ENCODE peak calls at places on chromosomes 6 and 20, in six cellular contexts. T, J, K, G, Z and U are unnamed samples.

GRCh38 chr6:85360794-85361642 is 88.9 kb upstream of the NT5E start:
- DNase-seq in T (no peak), J (peak), K (peak), G (no peak), Z (no peak), U (peak)

GRCh38 chr6:142735182-142735581 is 209.8 kb downstream of the HIVEP2 start:
- DNase-seq in T (no peak), J (peak), K (no peak), G (no peak), Z (no peak), U (peak)

GRCh38 chr6:153090241-153090930 is 40.7 kb downstream of the RGS17 start:
- DNase-seq in T (no peak), J (peak), K (peak), G (no peak), Z (no peak), U (peak)

GRCh38 chr20:10715035-10715434 is 41.2 kb upstream of the JAG1 start:
- DNase-seq in T (no peak), J (peak), K (peak), G (no peak), Z (no peak), U (peak)

GRCh38 chr20:24767623-24768100 is 181.4 kb upstream of the CST7 start:
- DNase-seq in T (no peak), J (no peak), K (no peak), G (no peak), Z (no peak), U (no peak)

GRCh38 chr6:143127941-143128340 is 67.3 kb downstream of the AIG1 start:
- DNase-seq in T (no peak), J (no peak), K (no peak), G (no peak), Z (no peak), U (no peak)

GRCh38 chr6:4788953-4789584 is 12.9 kb downstream of the CDYL start:
- DNase-seq in T (no peak), J (no peak), K (no peak), G (no peak), Z (no peak), U (no peak)

GRCh38 chr6:110703906-110704594 is 111.2 kb downstream of the CDK19 start:
- DNase-seq in T (no peak), J (no peak), K (peak), G (no peak), Z (no peak), U (peak)

GRCh38 chr6:159117541-159117940 is 51.7 kb upstream of the FNDC1 start:
- DNase-seq in T (no peak), J (no peak), K (peak), G (no peak), Z (no peak), U (no peak)

GRCh38 chr6:164502838-164503237 is 806.6 kb downstream of the C6orf118 start:
- DNase-seq in T (no peak), J (no peak), K (no peak), G (peak), Z (no peak), U (no peak)

GRCh38 chr20:31707994-31708744 is 14.5 kb downstream of the BCL2L1 start:
- DNase-seq in T (no peak), J (no peak), K (no peak), G (no peak), Z (no peak), U (no peak)

GRCh38 chr6:142153230-142153629 is 6.2 kb downstream of the VTA1 start:
- DNase-seq in T (no peak), J (no peak), K (no peak), G (no peak), Z (no peak), U (no peak)

GRCh38 chr6:169813969-169814368 is 62.5 kb downstream of the ERMARD start:
- DNase-seq in T (no peak), J (no peak), K (no peak), G (no peak), Z (no peak), U (no peak)

GRCh38 chr20:60272790-60273189 is 314.6 kb downstream of the CDH26 start:
- DNase-seq in T (no peak), J (no peak), K (no peak), G (no peak), Z (no peak), U (no peak)

GRCh38 chr6:46221221-46221793 is 50.5 kb upstream of the ENPP5 start:
- DNase-seq in T (no peak), J (peak), K (peak), G (peak), Z (peak), U (peak)

GRCh38 chr6:140846518-140847277 is 1286.0 kb upstream of the GJE1 start:
- DNase-seq in T (no peak), J (peak), K (peak), G (no peak), Z (no peak), U (peak)

GRCh38 chr6:84411060-84411629 is 183.7 kb upstream of the CEP162 start:
- DNase-seq in T (no peak), J (peak), K (peak), G (no peak), Z (no peak), U (peak)

GRCh38 chr6:44650947-44651346 is 263.4 kb downstream of the CDC5L start:
- DNase-seq in T (no peak), J (peak), K (peak), G (no peak), Z (no peak), U (no peak)

GRCh38 chr6:37209461-37210205 is 39.7 kb downstream of the PIM1 start:
- DNase-seq in T (no peak), J (no peak), K (no peak), G (no peak), Z (no peak), U (no peak)

GRCh38 chr6:111057074-111057752 is 30.1 kb upstream of the SLC16A10 start:
- DNase-seq in T (no peak), J (peak), K (peak), G (no peak), Z (peak), U (peak)

GRCh38 chr6:73873081-73873480 is 177.1 kb downstream of the CD109 start:
- DNase-seq in T (no peak), J (peak), K (peak), G (no peak), Z (no peak), U (peak)

GRCh38 chr6:34484899-34485298 is 19.0 kb downstream of the PACSIN1 start:
- DNase-seq in T (no peak), J (no peak), K (no peak), G (peak), Z (no peak), U (no peak)

GRCh38 chr6:110581682-110582081 is 105.3 kb upstream of the SLC22A16 start:
- DNase-seq in T (no peak), J (no peak), K (peak), G (no peak), Z (no peak), U (no peak)

GRCh38 chr6:105596284-105596755 is 193.4 kb upstream of the PREP start:
- DNase-seq in T (no peak), J (peak), K (peak), G (no peak), Z (no peak), U (peak)

GRCh38 chr20:59178983-59179595 is 15.5 kb downstream of the ZNF831 start:
- DNase-seq in T (no peak), J (no peak), K (no peak), G (no peak), Z (no peak), U (no peak)

GRCh38 chr6:148807784-148808183 is 61.0 kb downstream of the UST start:
- DNase-seq in T (no peak), J (no peak), K (no peak), G (no peak), Z (no peak), U (no peak)

GRCh38 chr6:150235218-150235617 is 92.4 kb downstream of the PPP1R14C start:
- DNase-seq in T (no peak), J (no peak), K (no peak), G (no peak), Z (no peak), U (no peak)

GRCh38 chr20:325889-326644 is 715 bp downstream of the SOX12 start:
- DNase-seq in T (no peak), J (peak), K (peak), G (no peak), Z (peak), U (peak)

GRCh38 chr6:163405412-163406309 is 8.9 kb upstream of the QKI start:
- DNase-seq in T (no peak), J (no peak), K (peak), G (no peak), Z (no peak), U (peak)

DNA sequence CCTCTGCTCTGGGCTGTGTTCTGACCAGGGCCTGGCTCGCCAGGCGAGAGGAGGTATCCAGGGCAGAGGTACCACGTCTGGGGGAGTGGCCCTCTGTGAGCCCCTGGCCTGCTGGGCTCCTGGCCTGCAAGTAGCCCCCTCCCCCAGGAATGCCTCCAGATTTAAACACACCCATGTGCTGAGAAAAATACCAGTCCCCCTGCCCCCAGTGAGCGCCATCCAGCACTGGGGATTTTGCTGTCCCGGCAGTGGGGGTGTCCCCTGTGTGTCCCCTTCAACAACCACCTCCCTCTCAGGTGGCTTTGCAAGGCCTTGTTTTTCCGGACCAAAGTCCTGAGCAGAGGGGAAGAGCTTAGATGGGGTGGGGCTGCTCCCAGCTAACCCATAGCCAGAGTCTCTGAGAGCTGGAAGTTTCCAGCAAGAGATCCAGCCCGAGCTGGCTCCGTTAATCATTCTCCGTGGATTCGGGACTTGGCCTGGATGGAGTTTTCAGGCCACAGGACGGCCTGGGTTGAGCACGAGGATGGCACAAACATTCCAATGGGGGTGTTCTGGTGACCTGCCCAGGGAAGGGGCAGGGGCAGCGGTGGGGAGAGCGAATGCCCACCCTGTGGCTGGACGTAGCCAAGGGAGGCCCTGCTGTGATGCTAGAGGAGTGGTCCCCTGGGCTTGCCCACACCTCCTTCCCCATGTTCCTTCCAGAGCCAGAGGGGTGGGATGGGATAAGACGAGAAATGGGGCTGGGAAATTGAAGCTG is 29.0 kb downstream of the PCK1 start:
- DNase-seq in T (no peak), J (no peak), K (no peak), G (no peak), Z (no peak), U (no peak)
- H3K9ac ChIP-seq in T (no peak), J (no peak), K (no peak), G (no peak), Z (no peak), U (no peak)

DNA sequence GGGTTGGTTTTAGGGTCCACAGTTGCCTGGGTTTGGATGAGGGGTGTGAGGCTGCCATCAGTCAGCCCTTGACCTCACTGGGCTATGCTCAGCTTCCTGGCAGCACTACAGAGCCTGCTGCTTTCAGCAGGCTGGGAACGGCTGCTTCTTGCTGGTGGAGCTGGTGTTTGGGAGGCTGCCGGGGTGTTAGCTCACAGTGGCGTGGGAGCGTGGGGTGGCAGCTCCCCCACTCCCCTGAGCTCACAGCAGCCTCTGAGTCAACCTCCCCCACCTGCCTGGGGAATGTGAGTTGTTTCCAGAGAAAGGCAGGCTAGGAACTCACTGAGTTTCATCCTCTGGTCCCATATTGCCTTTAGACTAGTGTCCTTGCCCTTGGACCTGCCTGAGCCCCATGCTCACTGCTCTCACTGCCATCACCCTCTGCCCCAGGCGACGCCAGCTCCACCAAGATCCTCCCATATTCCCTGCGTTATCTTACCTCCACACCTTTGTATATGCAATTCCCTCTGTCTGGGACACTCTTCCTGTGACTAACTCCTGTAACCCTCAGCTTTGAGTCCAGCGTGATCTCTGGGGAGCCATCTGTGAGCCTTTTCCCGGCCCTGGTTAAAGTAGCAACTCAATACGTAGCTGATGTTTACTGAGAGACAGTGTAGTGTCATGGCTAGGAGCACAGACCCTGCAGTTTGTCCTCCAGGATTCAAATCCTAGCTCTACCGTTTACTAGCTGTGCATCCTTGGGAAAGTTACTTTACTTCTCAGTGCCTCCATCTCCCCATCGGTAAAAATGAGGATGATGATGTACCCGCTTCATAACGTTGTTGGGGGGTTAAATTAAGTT is 34.8 kb downstream of the PPP1R16B start:
- DNase-seq in T (no peak), J (no peak), K (peak), G (no peak), Z (no peak), U (no peak)
- H3K4me3 ChIP-seq in T (no peak), J (no peak), K (no peak), G (no peak), Z (no peak), U (no peak)

DNA sequence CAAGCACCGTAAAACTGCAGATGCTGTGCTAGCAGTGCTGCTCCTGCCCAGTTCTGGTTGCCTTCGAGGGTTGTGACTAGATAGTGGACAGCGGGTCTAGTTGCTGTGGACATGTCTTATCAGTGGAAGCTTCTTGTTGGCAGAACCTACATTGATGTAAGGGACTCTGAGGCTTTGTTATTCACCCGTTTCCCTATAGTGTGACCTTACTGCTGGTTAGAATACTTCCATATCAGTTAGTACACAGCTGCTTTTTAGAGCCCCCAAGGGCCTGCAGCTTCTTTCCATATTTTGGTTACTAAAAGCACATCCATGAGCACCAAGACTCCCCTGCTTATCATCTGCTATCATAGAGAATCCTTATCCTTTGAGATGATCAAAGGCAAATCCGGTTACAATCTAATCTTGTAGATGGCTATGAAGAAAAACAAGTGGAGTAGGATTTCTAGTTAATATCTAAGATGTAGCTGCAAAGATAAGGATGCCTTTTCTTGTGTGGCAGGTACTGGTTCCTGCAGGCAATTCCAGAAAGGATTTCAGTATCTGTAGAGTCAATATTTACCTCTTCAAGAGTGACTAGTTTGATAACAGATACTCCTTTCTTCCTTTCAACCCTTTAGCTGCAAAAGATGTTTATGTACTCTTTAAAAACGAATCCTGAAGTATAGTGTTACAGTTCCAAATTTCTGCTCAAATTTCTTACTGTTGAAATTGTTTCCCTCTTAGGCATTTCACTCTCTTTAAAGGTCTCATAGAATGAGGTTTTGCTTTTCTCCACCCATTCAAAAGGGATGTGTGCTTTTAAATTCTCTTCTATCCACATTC is 163.6 kb downstream of the JARID2 start:
- DNase-seq in T (no peak), J (no peak), K (no peak), G (no peak), Z (no peak), U (no peak)
- H3K9ac ChIP-seq in T (no peak), J (no peak), K (no peak), G (peak), Z (no peak), U (no peak)

GRCh38 chr6:18388942-18389341 is 1.8 kb downstream of the RNF144B start:
- DNase-seq in T (no peak), J (peak), K (peak), G (no peak), Z (no peak), U (peak)
- H3K4me3 ChIP-seq in T (no peak), J (no peak), K (peak), G (no peak), Z (no peak), U (peak)

DNA sequence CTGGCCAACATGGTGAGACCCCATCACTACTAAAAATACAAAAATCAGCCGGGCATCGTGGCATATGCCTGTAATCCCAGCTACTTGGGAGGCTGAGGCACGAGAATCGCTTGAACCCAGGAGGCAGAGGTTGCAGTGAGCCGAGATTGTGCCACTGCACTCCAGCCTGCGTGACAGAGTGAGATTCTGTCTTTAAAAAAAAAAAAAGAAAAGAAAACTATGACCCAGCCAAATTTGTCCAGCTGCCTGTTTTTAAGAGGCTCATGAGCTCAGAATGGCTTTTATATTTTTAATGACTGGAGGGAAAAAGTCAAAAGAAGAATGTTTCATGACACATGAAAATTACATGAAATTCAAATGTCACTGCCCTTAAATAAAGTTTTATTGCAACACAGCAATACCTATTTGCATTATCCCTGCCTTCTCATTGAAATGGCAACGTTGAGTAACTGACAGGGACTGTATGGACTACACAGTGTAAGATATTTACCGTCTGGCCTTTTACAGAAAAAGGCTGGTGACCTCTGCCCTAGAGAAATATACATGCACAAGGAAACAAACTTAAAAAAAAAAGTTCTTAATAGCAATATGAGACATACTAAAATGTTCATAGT is 11.3 kb downstream of the SENP6 start:
- DNase-seq in T (no peak), J (no peak), K (peak), G (no peak), Z (no peak), U (no peak)
- H3K9ac ChIP-seq in T (no peak), J (no peak), K (no peak), G (no peak), Z (no peak), U (peak)